ENCODE peak calls at places on chromosomes 11 and 22, in six cellular contexts. L is mesenchymal stem cell, B is H9, J is IMR-90, Q is H1, T is trophoblast cell. A is an unnamed sample.

GRCh38 chr22:45268167-45268957 is 16.4 kb upstream of the UPK3A start:
- DNase-seq in L (peak; percentile 50), B (peak; percentile 97), J (no peak), Q (peak; percentile 87), T (peak; percentile 50), A (peak; percentile 89)

GRCh38 chr11:18132341-18132740 is at the start of gene MRGPRX3:
- DNase-seq in L (no peak), B (no peak), J (no peak), Q (no peak), T (no peak), A (no peak)

GRCh38 chr22:22682807-22683667 is 38.6 kb downstream of the GGTLC2 start:
- DNase-seq in L (no peak), B (no peak), J (peak; percentile 65), Q (no peak), T (no peak), A (no peak)

GRCh38 chr11:9330387-9331384 is 16.3 kb upstream of the TMEM41B start:
- DNase-seq in L (peak; percentile 48), B (no peak), J (peak; percentile 57), Q (no peak), T (peak; percentile 71), A (no peak)

GRCh38 chr22:41987276-41987675 is 11.3 kb upstream of the WBP2NL start:
- DNase-seq in L (no peak), B (no peak), J (no peak), Q (no peak), T (no peak), A (no peak)

GRCh38 chr11:9017773-9018172 is 14.0 kb upstream of the NRIP3 start:
- DNase-seq in L (peak; percentile 45), B (no peak), J (peak; percentile 46), Q (no peak), T (peak; percentile 29), A (no peak)

GRCh38 chr11:123429851-123430735 is at the start of gene GRAMD1B:
- DNase-seq in L (peak; percentile 53), B (peak; percentile 93), J (peak; percentile 90), Q (peak; percentile 87), T (peak; percentile 47), A (peak; percentile 69)

GRCh38 chr11:30016588-30017363 is at the start of gene KCNA4:
- DNase-seq in L (no peak), B (peak; percentile 66), J (no peak), Q (peak; percentile 79), T (no peak), A (peak; percentile 66)

GRCh38 chr22:49614966-49615965 is 212.4 kb downstream of the BRD1 start:
- DNase-seq in L (no peak), B (no peak), J (no peak), Q (no peak), T (no peak), A (no peak)

GRCh38 chr11:101180481-101180880 is 50.9 kb upstream of the PGR start:
- DNase-seq in L (no peak), B (no peak), J (no peak), Q (no peak), T (no peak), A (no peak)

GRCh38 chr11:45997599-45997998 is 75.1 kb downstream of the LARGE2 start:
- DNase-seq in L (no peak), B (no peak), J (no peak), Q (no peak), T (peak; percentile 9), A (no peak)

GRCh38 chr11:30128269-30128932 is 102.4 kb upstream of the FSHB start:
- DNase-seq in L (peak; percentile 5), B (no peak), J (peak; percentile 60), Q (no peak), T (peak; percentile 36), A (peak; percentile 20)

GRCh38 chr11:31303644-31304043 is 65.9 kb downstream of the DCDC1 start:
- DNase-seq in L (no peak), B (no peak), J (no peak), Q (no peak), T (no peak), A (no peak)

GRCh38 chr22:42439821-42440674 is 7.8 kb upstream of the NFAM1 start:
- DNase-seq in L (peak; percentile 19), B (no peak), J (peak; percentile 49), Q (no peak), T (peak; percentile 29), A (no peak)

GRCh38 chr11:46348566-46348981 is 1.3 kb downstream of the DGKZ start:
- DNase-seq in L (no peak), B (no peak), J (no peak), Q (no peak), T (no peak), A (no peak)

GRCh38 chr11:36339899-36340298 is 43.8 kb downstream of the PRR5L start:
- DNase-seq in L (no peak), B (no peak), J (no peak), Q (no peak), T (no peak), A (no peak)

GRCh38 chr11:46144741-46145140 is 23.5 kb upstream of the PHF21A start:
- DNase-seq in L (no peak), B (no peak), J (no peak), Q (no peak), T (no peak), A (no peak)

GRCh38 chr22:50581031-50581949 is 1.4 kb downstream of the CHKB start:
- DNase-seq in L (peak; percentile 18), B (no peak), J (no peak), Q (no peak), T (no peak), A (no peak)

GRCh38 chr11:64865286-64866172 is 12.9 kb downstream of the EHD1 start:
- DNase-seq in L (peak; percentile 92), B (no peak), J (peak; percentile 92), Q (no peak), T (peak; percentile 77), A (no peak)

GRCh38 chr22:47837703-47838102 is 1075.3 kb downstream of the TBC1D22A start:
- DNase-seq in L (no peak), B (peak; percentile 57), J (no peak), Q (peak; percentile 57), T (no peak), A (no peak)

DNA sequence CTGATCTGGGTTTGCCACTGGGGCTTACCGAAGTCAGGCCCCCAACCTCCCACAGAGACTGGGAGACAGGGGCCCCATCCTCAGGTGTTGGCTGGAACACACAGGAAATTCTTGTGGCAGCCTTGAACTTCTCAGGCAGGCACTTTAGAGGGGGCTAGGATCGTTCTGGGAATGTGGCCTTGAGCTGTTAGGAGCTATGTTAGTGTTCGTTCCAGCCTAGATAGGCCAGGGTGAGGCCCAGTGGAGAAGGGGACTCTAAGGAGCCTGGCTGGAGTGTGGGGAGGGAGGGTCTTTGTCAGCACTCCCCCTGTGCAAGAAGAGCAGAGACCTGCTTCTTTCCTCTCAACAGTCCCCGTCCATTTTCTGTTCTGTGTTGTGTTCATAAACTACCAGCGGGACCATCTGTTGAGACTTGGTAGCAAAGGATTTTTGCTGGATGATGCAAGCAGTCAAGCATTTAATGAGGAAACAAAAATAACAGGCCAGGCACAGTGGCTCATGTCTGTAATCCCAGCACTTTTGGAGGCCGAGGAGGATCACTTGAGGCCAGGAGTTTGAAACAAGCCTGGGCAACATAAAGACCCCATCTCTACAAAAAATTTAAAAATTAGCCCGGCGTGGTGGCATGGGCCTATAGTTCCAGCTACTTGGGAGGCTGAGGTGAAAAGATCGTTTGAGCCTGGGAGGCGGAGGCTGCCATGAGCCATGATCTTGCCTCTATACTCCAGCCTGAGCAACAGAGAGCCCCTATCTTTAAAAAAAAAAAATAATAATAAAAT is 1.5 kb upstream of the TXNRD2 start:
- DNase-seq in L (peak; percentile 92), B (peak; percentile 26), J (peak; percentile 94), Q (no peak), T (peak; percentile 85), A (no peak)
- H2BK120ac ChIP-seq in L (peak overlapping the region; percentile 91), B (no peak overlapping the region), J (peak overlapping the region; percentile 92), Q (no peak overlapping the region), T (peak overlapping the region; percentile 40), A (no peak overlapping the region)

DNA sequence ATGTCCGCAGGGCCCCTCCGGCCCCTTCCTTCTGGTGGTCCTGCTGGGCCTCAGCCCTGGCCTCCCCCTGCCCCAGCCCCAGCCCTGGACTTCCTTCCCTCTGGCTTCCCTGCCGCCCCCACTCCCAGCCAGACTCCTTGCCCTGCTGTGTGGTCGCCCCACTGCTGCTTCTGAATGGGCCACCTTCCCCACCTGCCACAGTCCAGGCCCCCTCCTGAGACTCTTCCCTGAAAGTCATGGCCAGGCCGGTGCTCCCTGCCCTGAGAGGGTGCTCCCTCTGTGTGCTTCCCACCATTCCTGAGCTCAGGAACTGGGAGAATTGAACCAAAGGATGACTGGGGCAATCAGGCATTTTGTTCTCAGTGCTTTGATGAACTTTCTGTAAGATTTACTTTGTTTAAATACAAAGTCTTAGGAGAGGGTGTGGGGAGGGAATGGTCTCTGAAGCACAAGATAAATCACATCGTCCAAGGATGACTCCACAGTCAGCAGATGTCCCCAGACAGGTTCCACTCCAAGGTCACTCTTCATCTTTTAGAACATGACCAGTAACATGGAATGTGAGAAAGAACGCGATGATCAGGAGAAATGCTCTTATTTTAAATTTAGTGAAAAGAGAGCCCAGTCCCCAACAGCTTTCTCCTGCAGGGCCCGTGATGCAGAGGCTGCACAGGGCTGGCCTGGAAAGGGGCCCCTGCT is 774 bp downstream of the APOBEC3D start:
- DNase-seq in L (peak; percentile 21), B (no peak), J (no peak), Q (no peak), T (peak; percentile 27), A (no peak)
- H2AFZ ChIP-seq in L (no peak overlapping the region), B (no peak overlapping the region), J (peak overlapping the region; percentile 51), Q (no peak overlapping the region), T (no peak overlapping the region), A (no peak overlapping the region)

DNA sequence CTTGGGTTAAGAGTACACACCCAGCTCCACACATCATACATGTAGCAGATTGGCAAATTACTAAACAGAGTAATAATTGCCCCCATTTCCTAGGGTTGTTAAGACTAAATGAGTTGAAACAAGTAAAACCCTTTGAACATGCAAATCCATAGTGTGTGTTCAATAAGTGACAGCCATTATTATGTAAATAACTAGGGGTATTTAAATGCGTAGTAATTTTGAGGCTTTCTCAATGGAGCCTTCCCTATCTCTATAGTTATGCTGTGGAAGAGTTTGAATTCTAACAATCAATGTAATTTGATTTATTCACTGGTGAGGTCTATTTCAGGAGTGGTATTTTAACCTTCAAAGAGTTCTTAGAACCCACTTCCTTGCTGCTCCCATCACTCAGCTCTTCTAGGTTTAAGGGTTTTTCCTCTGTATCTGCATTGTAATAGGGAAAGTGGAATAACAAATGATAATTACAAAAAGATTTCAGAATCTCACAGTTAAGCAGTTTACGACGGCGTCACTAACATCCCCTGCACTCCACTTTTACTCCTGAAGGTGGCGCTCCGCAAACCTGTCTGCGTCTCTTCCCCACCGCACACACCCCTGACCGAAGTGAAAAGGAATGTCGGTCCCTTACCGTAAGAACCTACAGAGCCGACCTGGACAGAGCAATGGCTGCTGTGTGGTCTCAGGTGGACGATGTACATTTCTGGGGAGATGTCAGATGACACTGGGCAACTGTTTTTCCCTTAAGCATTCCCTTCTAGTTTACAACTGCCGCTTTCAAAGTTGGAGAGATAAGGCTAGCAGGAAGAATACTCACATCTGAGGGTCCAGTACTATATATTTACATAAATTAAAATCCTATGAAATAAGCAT is 80.8 kb downstream of the ZC3H12C start:
- DNase-seq in L (peak; percentile 59), B (peak; percentile 83), J (peak; percentile 64), Q (peak; percentile 92), T (peak; percentile 92), A (peak; percentile 67)
- H2BK120ac ChIP-seq in L (no peak overlapping the region), B (no peak overlapping the region), J (peak overlapping the region; percentile 5), Q (no peak overlapping the region), T (no peak overlapping the region), A (no peak overlapping the region)

GRCh38 chr11:2899080-2899783 is 13.7 kb upstream of the CDKN1C start:
- DNase-seq in L (no peak), B (no peak), J (no peak), Q (no peak), T (no peak), A (no peak)
- H2AFZ ChIP-seq in L (no peak overlapping the region), B (no peak overlapping the region), J (peak overlapping the region; percentile 88), Q (no peak overlapping the region), T (no peak overlapping the region), A (no peak overlapping the region)

A was measured in neuronal stem cell.